ENCODE peak calls at places on chromosomes 2 and 18, in four cellular contexts. One of them, this sample, is unnamed.

GRCh38 chr2:39631715-39632114 is 34.0 kb upstream of the TMEM178A start:
- DNase-seq in NCI-H1092 treated with DMSO at 0.1 percent for 48 hours: no peak
- DNase-seq in naive B cell: no peak
- DNase-seq in sciatic nerve: no peak
- DNase-seq in this sample: no peak

GRCh38 chr2:137000790-137001189 is 235.4 kb downstream of the THSD7B start:
- DNase-seq in NCI-H1092 treated with DMSO at 0.1 percent for 48 hours: peak; percentile 35
- DNase-seq in naive B cell: no peak
- DNase-seq in sciatic nerve: no peak
- DNase-seq in this sample: no peak

GRCh38 chr2:138707424-138708074 is 72.6 kb downstream of the NXPH2 start:
- DNase-seq in NCI-H1092 treated with DMSO at 0.1 percent for 48 hours: no peak
- DNase-seq in sciatic nerve: no peak
- DNase-seq in naive B cell: no peak
- DNase-seq in this sample: no peak

GRCh38 chr18:65721634-65722033 is 29.2 kb upstream of the CDH7 start:
- DNase-seq in NCI-H1092 treated with DMSO at 0.1 percent for 48 hours: no peak
- DNase-seq in sciatic nerve: no peak
- DNase-seq in naive B cell: no peak
- DNase-seq in this sample: no peak

GRCh38 chr18:59423251-59423650 is 64.2 kb upstream of the LMAN1 start:
- DNase-seq in naive B cell: no peak
- DNase-seq in NCI-H1092 treated with DMSO at 0.1 percent for 48 hours: no peak
- DNase-seq in sciatic nerve: no peak
- DNase-seq in this sample: no peak

GRCh38 chr2:172129404-172129803 is 26.7 kb upstream of the DLX2 start:
- DNase-seq in NCI-H1092 treated with DMSO at 0.1 percent for 48 hours: no peak
- DNase-seq in sciatic nerve: no peak
- DNase-seq in naive B cell: no peak
- DNase-seq in this sample: no peak

GRCh38 chr18:7897119-7897518 is 330.0 kb downstream of the PTPRM start:
- DNase-seq in sciatic nerve: no peak
- DNase-seq in NCI-H1092 treated with DMSO at 0.1 percent for 48 hours: no peak
- DNase-seq in naive B cell: no peak
- DNase-seq in this sample: no peak

GRCh38 chr2:182366625-182367024 is 60.2 kb downstream of the PDE1A start:
- DNase-seq in sciatic nerve: no peak
- DNase-seq in naive B cell: no peak
- DNase-seq in NCI-H1092 treated with DMSO at 0.1 percent for 48 hours: peak; percentile 32
- DNase-seq in this sample: no peak

GRCh38 chr2:170177950-170178781 is at the start of gene MYO3B:
- DNase-seq in NCI-H1092 treated with DMSO at 0.1 percent for 48 hours: no peak
- DNase-seq in naive B cell: no peak
- DNase-seq in sciatic nerve: no peak
- DNase-seq in this sample: no peak

GRCh38 chr18:13305326-13305725 is 86.8 kb downstream of the LDLRAD4 start:
- DNase-seq in sciatic nerve: no peak
- DNase-seq in NCI-H1092 treated with DMSO at 0.1 percent for 48 hours: no peak
- DNase-seq in naive B cell: no peak
- DNase-seq in this sample: no peak

GRCh38 chr18:35458677-35459441 is 38.9 kb downstream of the INO80C start:
- DNase-seq in sciatic nerve: no peak
- DNase-seq in NCI-H1092 treated with DMSO at 0.1 percent for 48 hours: no peak
- DNase-seq in naive B cell: no peak
- DNase-seq in this sample: no peak

GRCh38 chr2:196125596-196125995 is 45.8 kb downstream of the STK17B start:
- DNase-seq in sciatic nerve: no peak
- DNase-seq in naive B cell: no peak
- DNase-seq in NCI-H1092 treated with DMSO at 0.1 percent for 48 hours: no peak
- DNase-seq in this sample: no peak

GRCh38 chr2:11938196-11938595 is 191.8 kb downstream of the LPIN1 start:
- DNase-seq in NCI-H1092 treated with DMSO at 0.1 percent for 48 hours: no peak
- DNase-seq in naive B cell: no peak
- DNase-seq in sciatic nerve: no peak
- DNase-seq in this sample: no peak

GRCh38 chr2:149931486-149931885 is 343.9 kb upstream of the MMADHC start:
- DNase-seq in NCI-H1092 treated with DMSO at 0.1 percent for 48 hours: no peak
- DNase-seq in sciatic nerve: no peak
- DNase-seq in naive B cell: no peak
- DNase-seq in this sample: no peak

GRCh38 chr2:28681216-28681981 is 70.2 kb upstream of the PPP1CB start:
- DNase-seq in sciatic nerve: no peak
- DNase-seq in NCI-H1092 treated with DMSO at 0.1 percent for 48 hours: no peak
- DNase-seq in naive B cell: peak; percentile 8
- DNase-seq in this sample: no peak

GRCh38 chr2:220504890-220505564 is 877.6 kb downstream of the SLC4A3 start:
- DNase-seq in sciatic nerve: no peak
- DNase-seq in NCI-H1092 treated with DMSO at 0.1 percent for 48 hours: peak; percentile 80
- DNase-seq in naive B cell: no peak
- DNase-seq in this sample: no peak

GRCh38 chr2:172293952-172294351 is 133.4 kb upstream of the ITGA6 start:
- DNase-seq in naive B cell: no peak
- DNase-seq in NCI-H1092 treated with DMSO at 0.1 percent for 48 hours: no peak
- DNase-seq in sciatic nerve: peak; percentile 86
- DNase-seq in this sample: no peak

GRCh38 chr2:204453730-204454167 is 91.5 kb upstream of the PARD3B start:
- DNase-seq in naive B cell: no peak
- DNase-seq in NCI-H1092 treated with DMSO at 0.1 percent for 48 hours: peak; percentile 28
- DNase-seq in sciatic nerve: peak; percentile 64
- DNase-seq in this sample: no peak

GRCh38 chr2:176079285-176079830 is 4.4 kb downstream of the EVX2 start:
- DNase-seq in NCI-H1092 treated with DMSO at 0.1 percent for 48 hours: no peak
- DNase-seq in sciatic nerve: no peak
- DNase-seq in naive B cell: no peak
- DNase-seq in this sample: no peak

GRCh38 chr2:206555721-206556120 is 86.6 kb upstream of the FAM237A start:
- DNase-seq in naive B cell: no peak
- DNase-seq in NCI-H1092 treated with DMSO at 0.1 percent for 48 hours: no peak
- DNase-seq in sciatic nerve: no peak
- DNase-seq in this sample: no peak

GRCh38 chr2:236073246-236073645 is 94.9 kb downstream of the GBX2 start:
- DNase-seq in naive B cell: no peak
- DNase-seq in sciatic nerve: no peak
- DNase-seq in NCI-H1092 treated with DMSO at 0.1 percent for 48 hours: no peak
- DNase-seq in this sample: no peak

GRCh38 chr2:133489641-133490411 is 78.4 kb downstream of the NCKAP5 start:
- DNase-seq in sciatic nerve: peak; percentile 82
- DNase-seq in NCI-H1092 treated with DMSO at 0.1 percent for 48 hours: no peak
- DNase-seq in naive B cell: no peak
- DNase-seq in this sample: no peak

GRCh38 chr2:217797661-217798069 is 205.1 kb downstream of the TNS1 start:
- DNase-seq in sciatic nerve: no peak
- DNase-seq in NCI-H1092 treated with DMSO at 0.1 percent for 48 hours: peak; percentile 7
- DNase-seq in naive B cell: no peak
- DNase-seq in this sample: no peak

GRCh38 chr2:58812766-58813344 is 571.7 kb upstream of the FANCL start:
- DNase-seq in NCI-H1092 treated with DMSO at 0.1 percent for 48 hours: no peak
- DNase-seq in sciatic nerve: no peak
- DNase-seq in naive B cell: no peak
- DNase-seq in this sample: no peak

GRCh38 chr18:21604711-21605110 is 4.2 kb upstream of the ESCO1 start:
- DNase-seq in naive B cell: no peak
- DNase-seq in sciatic nerve: no peak
- DNase-seq in NCI-H1092 treated with DMSO at 0.1 percent for 48 hours: no peak
- DNase-seq in this sample: no peak

GRCh38 chr2:6724572-6725140 is 141.1 kb downstream of the CMPK2 start:
- DNase-seq in sciatic nerve: no peak
- DNase-seq in naive B cell: no peak
- DNase-seq in NCI-H1092 treated with DMSO at 0.1 percent for 48 hours: no peak
- DNase-seq in this sample: no peak

GRCh38 chr2:14706201-14706600 is 73.7 kb downstream of the LRATD1 start:
- DNase-seq in NCI-H1092 treated with DMSO at 0.1 percent for 48 hours: no peak
- DNase-seq in sciatic nerve: no peak
- DNase-seq in naive B cell: no peak
- DNase-seq in this sample: no peak

GRCh38 chr2:127453392-127454171 is 35.4 kb downstream of the PROC start:
- DNase-seq in NCI-H1092 treated with DMSO at 0.1 percent for 48 hours: no peak
- DNase-seq in sciatic nerve: no peak
- DNase-seq in naive B cell: no peak
- DNase-seq in this sample: no peak

GRCh38 chr2:124325667-124326425 is 300.8 kb downstream of the CNTNAP5 start:
- DNase-seq in naive B cell: no peak
- DNase-seq in sciatic nerve: no peak
- DNase-seq in NCI-H1092 treated with DMSO at 0.1 percent for 48 hours: no peak
- DNase-seq in this sample: no peak

GRCh38 chr2:209519271-209519670 is 95.4 kb downstream of the MAP2 start:
- DNase-seq in sciatic nerve: no peak
- DNase-seq in naive B cell: no peak
- DNase-seq in NCI-H1092 treated with DMSO at 0.1 percent for 48 hours: no peak
- DNase-seq in this sample: no peak

GRCh38 chr2:118209727-118210126 is 121.5 kb downstream of the INSIG2 start:
- DNase-seq in sciatic nerve: no peak
- DNase-seq in NCI-H1092 treated with DMSO at 0.1 percent for 48 hours: no peak
- DNase-seq in naive B cell: no peak
- DNase-seq in this sample: no peak

GRCh38 chr2:42105330-42106256 is 57.8 kb downstream of the PKDCC start:
- DNase-seq in NCI-H1092 treated with DMSO at 0.1 percent for 48 hours: no peak
- DNase-seq in naive B cell: peak; percentile 83
- DNase-seq in sciatic nerve: no peak
- DNase-seq in this sample: no peak

GRCh38 chr2:237556773-237557632 is 9.4 kb upstream of the PRLH start:
- DNase-seq in NCI-H1092 treated with DMSO at 0.1 percent for 48 hours: no peak
- DNase-seq in sciatic nerve: no peak
- DNase-seq in naive B cell: no peak
- DNase-seq in this sample: no peak

GRCh38 chr2:38153476-38153875 is 77.5 kb upstream of the CYP1B1 start:
- DNase-seq in naive B cell: no peak
- DNase-seq in NCI-H1092 treated with DMSO at 0.1 percent for 48 hours: no peak
- DNase-seq in sciatic nerve: no peak
- DNase-seq in this sample: no peak

GRCh38 chr2:201966691-201967388 is 66.8 kb upstream of the FZD7 start:
- DNase-seq in NCI-H1092 treated with DMSO at 0.1 percent for 48 hours: peak; percentile 36
- DNase-seq in naive B cell: no peak
- DNase-seq in sciatic nerve: no peak
- DNase-seq in this sample: no peak

GRCh38 chr2:200770847-200771246 is 40.9 kb upstream of the BZW1 start:
- DNase-seq in naive B cell: no peak
- DNase-seq in NCI-H1092 treated with DMSO at 0.1 percent for 48 hours: no peak
- DNase-seq in sciatic nerve: no peak
- DNase-seq in this sample: no peak

GRCh38 chr2:28904295-28904694 is 9.8 kb downstream of the WDR43 start:
- DNase-seq in sciatic nerve: no peak
- DNase-seq in NCI-H1092 treated with DMSO at 0.1 percent for 48 hours: no peak
- DNase-seq in naive B cell: no peak
- DNase-seq in this sample: no peak